ENCODE peak calls at places on chromosomes 13 and 19, in eight cellular contexts. H, V, Y, P, D, R, W and F are unnamed samples.

GRCh38 chr13:37617162-37617561 is 18.6 kb upstream of the POSTN start:
- DNase-seq in H (no peak), V (no peak), Y (no peak), P (no peak), D (no peak), R (no peak), W (no peak), F (peak)

GRCh38 chr19:18510216-18510615 is 11.7 kb downstream of the ELL start:
- DNase-seq in H (no peak), V (no peak), Y (no peak), P (no peak), D (no peak), R (no peak), W (no peak), F (no peak)

GRCh38 chr19:38190061-38190460 is 34.0 kb downstream of the DPF1 start:
- DNase-seq in H (no peak), V (no peak), Y (no peak), P (no peak), D (no peak), R (no peak), W (no peak), F (no peak)

GRCh38 chr19:8358948-8359347 is 5.0 kb upstream of the ANGPTL4 start:
- DNase-seq in H (no peak), V (no peak), Y (no peak), P (no peak), D (no peak), R (no peak), W (no peak), F (no peak)

GRCh38 chr19:56566904-56567273 is 379 bp upstream of the ZNF470 start:
- DNase-seq in H (no peak), V (no peak), Y (peak), P (no peak), D (peak), R (peak), W (peak), F (no peak)

GRCh38 chr13:48266967-48267639 is 34.1 kb downstream of the ITM2B start:
- DNase-seq in H (no peak), V (no peak), Y (no peak), P (no peak), D (no peak), R (no peak), W (no peak), F (no peak)

GRCh38 chr13:24127116-24127631 is 33.3 kb upstream of the SPATA13 start:
- DNase-seq in H (no peak), V (peak), Y (no peak), P (no peak), D (no peak), R (no peak), W (no peak), F (no peak)

GRCh38 chr13:24162604-24163003 is 2.1 kb downstream of the SPATA13 start:
- DNase-seq in H (no peak), V (no peak), Y (no peak), P (no peak), D (no peak), R (no peak), W (no peak), F (no peak)

GRCh38 chr13:79779761-79780160 is 298.8 kb downstream of the NDFIP2 start:
- DNase-seq in H (no peak), V (no peak), Y (no peak), P (no peak), D (no peak), R (no peak), W (no peak), F (no peak)

GRCh38 chr13:97133955-97134354 is 88.2 kb upstream of the MBNL2 start:
- DNase-seq in H (no peak), V (peak), Y (no peak), P (no peak), D (no peak), R (no peak), W (no peak), F (no peak)

GRCh38 chr19:30518965-30519606 is 146.9 kb downstream of the ZNF536 start:
- DNase-seq in H (no peak), V (no peak), Y (no peak), P (no peak), D (no peak), R (no peak), W (no peak), F (no peak)

GRCh38 chr13:113792821-113793717 is 34.0 kb downstream of the TMEM255B start:
- DNase-seq in H (no peak), V (no peak), Y (no peak), P (no peak), D (no peak), R (no peak), W (no peak), F (no peak)

GRCh38 chr19:16066611-16067104 is 9.6 kb upstream of the TPM4 start:
- DNase-seq in H (no peak), V (peak), Y (peak), P (no peak), D (no peak), R (no peak), W (no peak), F (no peak)

GRCh38 chr13:32211788-32212187 is 103.4 kb downstream of the ZAR1L start:
- DNase-seq in H (no peak), V (no peak), Y (no peak), P (no peak), D (no peak), R (no peak), W (no peak), F (peak)

GRCh38 chr19:48271531-48272151 is 1.8 kb downstream of the ZNF114 start:
- DNase-seq in H (no peak), V (peak), Y (peak), P (peak), D (peak), R (peak), W (no peak), F (no peak)

GRCh38 chr13:67048793-67049150 is 181.4 kb downstream of the PCDH9 start:
- DNase-seq in H (no peak), V (no peak), Y (peak), P (no peak), D (no peak), R (no peak), W (no peak), F (peak)

GRCh38 chr13:77696006-77696862 is 1.3 kb upstream of the SLAIN1 start:
- DNase-seq in H (no peak), V (no peak), Y (no peak), P (peak), D (no peak), R (no peak), W (no peak), F (no peak)

GRCh38 chr19:44548736-44549135 is 19.3 kb upstream of the CEACAM20 start:
- DNase-seq in H (no peak), V (no peak), Y (no peak), P (no peak), D (no peak), R (no peak), W (no peak), F (no peak)

GRCh38 chr13:48303331-48304131 is at the start of gene RB1:
- DNase-seq in H (peak), V (peak), Y (peak), P (peak), D (peak), R (peak), W (peak), F (peak)

GRCh38 chr13:110885966-110886365 is 28.9 kb downstream of the ANKRD10 start:
- DNase-seq in H (no peak), V (peak), Y (no peak), P (peak), D (no peak), R (no peak), W (no peak), F (no peak)